ENCODE peak calls at places on chromosomes 6 and 20, in eight cellular contexts. T is H54, O is amniotic epithelial cell, I is RCC 7860, K is fibroblast of pulmonary artery, D is renal cortical epithelial cell, S is foreskin fibroblast, Y is HFFc6. U is an unnamed sample.

GRCh38 chr6:90293319-90293937 is 3.2 kb downstream of the BACH2 start:
- DNase-seq in S (no peak), T (no peak), Y (no peak), I (no peak), K (no peak), D (peak), O (no peak), U (no peak)

GRCh38 chr6:31083742-31084354 is 28.5 kb downstream of the C6orf15 start:
- DNase-seq in T (no peak), Y (peak), S (peak), D (peak), K (peak), O (peak), I (no peak), U (peak)

GRCh38 chr6:72984981-72985665 is 240.2 kb downstream of the KHDC1L start:
- DNase-seq in T (no peak), I (no peak), Y (no peak), S (no peak), K (no peak), O (peak), D (no peak), U (no peak)

GRCh38 chr20:33549229-33549628 is 59.3 kb downstream of the CBFA2T2 start:
- DNase-seq in I (no peak), Y (no peak), S (no peak), D (no peak), O (peak), T (no peak), K (peak), U (no peak)

GRCh38 chr20:13089950-13090469 is 81.2 kb downstream of the SPTLC3 start:
- DNase-seq in K (no peak), O (no peak), I (no peak), Y (no peak), D (no peak), T (no peak), S (no peak), U (no peak)

GRCh38 chr6:73699656-73700055 is 3.7 kb downstream of the CD109 start:
- DNase-seq in T (no peak), O (no peak), K (peak), I (no peak), D (no peak), Y (no peak), S (no peak), U (no peak)

GRCh38 chr6:148166339-148166949 is 176.2 kb upstream of the SASH1 start:
- DNase-seq in T (no peak), O (peak), S (peak), Y (peak), I (peak), D (peak), K (peak), U (peak)

GRCh38 chr6:158008894-158009891 is 27.5 kb downstream of the SYNJ2 start:
- DNase-seq in K (peak), Y (peak), S (peak), D (no peak), T (no peak), I (no peak), O (peak), U (peak)

GRCh38 chr6:111485316-111485715 is 2.3 kb upstream of the REV3L start:
- DNase-seq in I (no peak), O (peak), D (peak), T (no peak), Y (no peak), K (no peak), S (no peak), U (peak)

GRCh38 chr6:33979750-33980149 is 166.1 kb downstream of the GRM4 start:
- DNase-seq in Y (no peak), K (no peak), I (no peak), O (no peak), T (no peak), S (no peak), D (no peak), U (no peak)

GRCh38 chr6:79810153-79810806 is 137.1 kb downstream of the ELOVL4 start:
- DNase-seq in S (no peak), T (no peak), O (no peak), D (no peak), K (no peak), Y (no peak), I (no peak), U (no peak)

GRCh38 chr6:42403415-42403814 is 48.3 kb downstream of the TRERF1 start:
- DNase-seq in I (no peak), S (peak), K (peak), O (peak), Y (peak), D (peak), T (no peak), U (peak)

GRCh38 chr6:13447949-13448724 is 39.3 kb downstream of the GFOD1 start:
- DNase-seq in T (no peak), S (no peak), Y (no peak), O (peak), I (no peak), K (peak), D (peak), U (no peak)

GRCh38 chr6:19417713-19418112 is 419.5 kb upstream of the ID4 start:
- DNase-seq in I (peak), O (peak), K (peak), S (peak), Y (peak), D (peak), T (peak), U (peak)

GRCh38 chr20:35146299-35146921 is 726 bp downstream of the EDEM2 start:
- DNase-seq in Y (no peak), K (no peak), D (no peak), I (peak), S (no peak), O (no peak), T (peak), U (no peak)

GRCh38 chr6:10177703-10178102 is 237.2 kb downstream of the TFAP2A start:
- DNase-seq in O (no peak), D (peak), I (peak), S (no peak), K (no peak), Y (peak), T (peak), U (peak)

GRCh38 chr6:21208796-21209186 is 384.8 kb upstream of the SOX4 start:
- DNase-seq in O (no peak), S (no peak), D (peak), T (no peak), K (no peak), Y (no peak), I (no peak), U (no peak)

GRCh38 chr6:54191460-54191859 is 80.2 kb downstream of the MLIP start:
- DNase-seq in O (peak), D (peak), I (no peak), T (no peak), Y (no peak), S (peak), K (peak), U (peak)

GRCh38 chr6:144681334-144681733 is 396.2 kb downstream of the UTRN start:
- DNase-seq in K (peak), D (no peak), I (no peak), O (no peak), Y (no peak), T (no peak), S (no peak), U (no peak)

GRCh38 chr20:3115190-3116107 is 30.9 kb upstream of the AVP start:
- DNase-seq in O (peak), K (peak), Y (peak), D (peak), T (peak), S (no peak), I (peak), U (peak)

GRCh38 chr6:43247115-43247999 is 4.1 kb downstream of the TTBK1 start:
- DNase-seq in O (peak), Y (no peak), K (peak), D (peak), S (peak), T (peak), I (no peak), U (peak)

GRCh38 chr6:74128536-74128935 is 432.5 kb downstream of the CD109 start:
- DNase-seq in T (no peak), Y (no peak), S (no peak), O (peak), K (peak), D (no peak), I (no peak), U (peak)

GRCh38 chr20:31670371-31671228 is 32.9 kb downstream of the COX4I2 start:
- DNase-seq in T (no peak), D (no peak), I (no peak), Y (no peak), O (peak), S (no peak), K (no peak), U (no peak)

GRCh38 chr6:19137419-19138035 is 699.6 kb upstream of the ID4 start:
- DNase-seq in I (no peak), O (no peak), S (no peak), D (peak), T (no peak), Y (no peak), K (no peak), U (no peak)

GRCh38 chr6:21034345-21034744 is 500.1 kb downstream of the CDKAL1 start:
- DNase-seq in Y (no peak), O (no peak), I (no peak), D (no peak), K (no peak), S (no peak), T (no peak), U (no peak)

GRCh38 chr6:75331134-75331533 is 46.5 kb upstream of the TMEM30A start:
- DNase-seq in S (peak), Y (peak), T (no peak), K (peak), O (peak), D (no peak), I (no peak), U (peak)

GRCh38 chr6:154542747-154543146 is 32.3 kb upstream of the CNKSR3 start:
- DNase-seq in O (no peak), S (no peak), Y (no peak), K (no peak), I (no peak), T (no peak), D (peak), U (no peak)

GRCh38 chr6:159212881-159213280 is 43.7 kb downstream of the FNDC1 start:
- DNase-seq in Y (no peak), K (no peak), I (no peak), S (no peak), T (no peak), D (no peak), O (no peak), U (no peak)

GRCh38 chr6:27872634-27873028 is 39.6 kb downstream of the OR2B2 start:
- DNase-seq in D (no peak), Y (no peak), T (no peak), I (no peak), K (no peak), S (no peak), O (peak), U (no peak)

GRCh38 chr20:2102585-2103453 is 1.2 kb downstream of the STK35 start:
- DNase-seq in K (peak), S (peak), Y (peak), D (peak), O (peak), I (peak), T (peak), U (peak)

GRCh38 chr20:32517914-32518592 is 67.1 kb downstream of the NOL4L start:
- DNase-seq in I (no peak), T (no peak), K (no peak), O (no peak), S (no peak), Y (no peak), D (no peak), U (no peak)

GRCh38 chr20:34907616-34908469 is 31.4 kb downstream of the ACSS2 start:
- DNase-seq in T (peak), K (peak), I (peak), S (peak), O (peak), Y (peak), D (peak), U (peak)

GRCh38 chr6:152184573-152185157 is 377.2 kb downstream of the ESR1 start:
- DNase-seq in O (peak), S (no peak), K (peak), D (no peak), T (no peak), Y (no peak), I (no peak), U (peak)